ENCODE peak calls at places on chromosomes 11 and 22, in five cellular contexts. C is SK-N-SH, I is HepG2, K is GM12878, D is K562. E is an unnamed sample.

GRCh38 chr11:27464155-27464759 is 8.3 kb downstream of the LGR4 start:
- DNase-seq in C (no peak), I (no peak), K (no peak), D (peak; percentile 13), E (peak; percentile 79)

GRCh38 chr11:75195164-75195962 is 44.5 kb downstream of the SLCO2B1 start:
- DNase-seq in C (peak; percentile 71), I (no peak), K (no peak), D (no peak), E (no peak)

GRCh38 chr11:7251836-7252682 is at the start of gene SYT9:
- DNase-seq in C (peak; percentile 85), I (no peak), K (no peak), D (peak; percentile 19), E (peak; percentile 38)

GRCh38 chr22:49725516-49725915 is 102.2 kb downstream of the BRD1 start:
- DNase-seq in C (no peak), I (no peak), K (no peak), D (no peak), E (no peak)

GRCh38 chr22:44270556-44270880 is 42.2 kb downstream of the SHISAL1 start:
- DNase-seq in C (no peak), I (no peak), K (no peak), D (no peak), E (no peak)

GRCh38 chr11:120135838-120136237 is 2.1 kb downstream of the TRIM29 start:
- DNase-seq in C (peak; percentile 5), I (no peak), K (no peak), D (no peak), E (no peak)

GRCh38 chr11:13448876-13449275 is 14.1 kb downstream of the BTBD10 start:
- DNase-seq in C (no peak), I (no peak), K (no peak), D (peak; percentile 10), E (no peak)

GRCh38 chr22:22583030-22583429 is 24.0 kb upstream of the PRAME start:
- DNase-seq in C (no peak), I (no peak), K (no peak), D (no peak), E (no peak)

GRCh38 chr11:63613517-63614135 is 607 bp downstream of the PLAAT3 start:
- DNase-seq in C (peak; percentile 74), I (no peak), K (no peak), D (peak; percentile 16), E (peak; percentile 36)

GRCh38 chr11:67312187-67313021 is 9.1 kb downstream of the SSH3 start:
- DNase-seq in C (peak; percentile 69), I (no peak), K (no peak), D (peak; percentile 87), E (peak; percentile 57)

GRCh38 chr11:75737314-75737713 is 19.7 kb downstream of the MOGAT2 start:
- DNase-seq in C (no peak), I (no peak), K (no peak), D (no peak), E (no peak)

GRCh38 chr11:7485136-7485853 is at the start of gene OLFML1:
- DNase-seq in C (no peak), I (peak; percentile 12), K (no peak), D (no peak), E (no peak)

GRCh38 chr11:111535281-111535680 is 5.2 kb upstream of the LAYN start:
- DNase-seq in C (no peak), I (no peak), K (no peak), D (no peak), E (no peak)

GRCh38 chr11:76010051-76010450 is 195.0 kb downstream of the UVRAG start:
- DNase-seq in C (no peak), I (no peak), K (no peak), D (no peak), E (no peak)

GRCh38 chr11:115760921-115761320 is 256.7 kb upstream of the CADM1 start:
- DNase-seq in C (no peak), I (no peak), K (no peak), D (no peak), E (no peak)

GRCh38 chr11:106961518-106961917 is 56.8 kb downstream of the GUCY1A2 start:
- DNase-seq in C (no peak), I (no peak), K (no peak), D (no peak), E (peak; percentile 53)

GRCh38 chr11:82995754-82996398 is 75.8 kb downstream of the RAB30 start:
- DNase-seq in C (no peak), I (no peak), K (no peak), D (no peak), E (no peak)

GRCh38 chr22:45262931-45263789 is 21.6 kb upstream of the UPK3A start:
- DNase-seq in C (no peak), I (no peak), K (peak; percentile 71), D (no peak), E (no peak)

GRCh38 chr22:27719535-27720227 is 81.9 kb downstream of the MN1 start:
- DNase-seq in C (no peak), I (peak; percentile 40), K (no peak), D (peak; percentile 81), E (no peak)

GRCh38 chr11:64000026-64000739 is 13.9 kb downstream of the OTUB1 start:
- DNase-seq in C (peak; percentile 44), I (no peak), K (no peak), D (no peak), E (no peak)

DNA sequence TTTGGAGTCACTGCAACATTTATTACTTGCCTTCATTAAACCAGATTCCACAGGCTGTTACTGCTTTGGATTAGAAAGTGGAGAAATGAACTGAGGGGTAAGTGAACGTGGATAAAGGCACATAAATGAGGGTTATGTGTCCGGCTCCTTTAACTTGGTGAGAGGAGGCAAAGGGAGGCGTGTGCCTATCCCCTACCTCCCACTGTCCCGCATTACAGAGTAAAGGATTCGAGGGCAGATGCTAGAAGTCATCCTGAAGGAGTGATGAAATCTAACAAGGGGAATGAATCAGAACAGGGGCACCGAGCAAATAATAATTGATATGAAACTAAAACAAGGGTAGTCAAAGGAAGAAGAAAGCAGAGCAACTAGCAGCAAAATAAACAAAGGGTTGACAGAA is 147.2 kb downstream of the GRIA4 start:
- DNase-seq in C (no peak), I (no peak), K (no peak), D (no peak), E (no peak)
- TF ChIP-seq REST in C (no peak), I (no peak), K (no peak), D (no peak), E (no peak)

GRCh38 chr11:65898656-65899355 is 1.4 kb downstream of the FOSL1 start:
- DNase-seq in C (no peak), I (no peak), K (no peak), D (no peak), E (no peak)

GRCh38 chr11:65896009-65896999 is 3.9 kb downstream of the FOSL1 start:
- DNase-seq in C (no peak), I (no peak), K (no peak), D (no peak), E (no peak)

GRCh38 chr11:65895482-65895981 is 4.7 kb downstream of the FOSL1 start:
- DNase-seq in C (no peak), I (no peak), K (no peak), D (no peak), E (no peak)

GRCh38 chr11:65899356-65900124 is 648 bp downstream of the FOSL1 start:
- DNase-seq in C (peak; percentile 71), I (peak; percentile 58), K (no peak), D (peak; percentile 89), E (peak; percentile 75)

GRCh38 chr11:65897020-65897471 is 3.1 kb downstream of the FOSL1 start:
- DNase-seq in C (no peak), I (no peak), K (no peak), D (no peak), E (no peak)
- TF ChIP-seq RFX5 in C (no peak), I (no peak), K (no peak), D (no peak), E (no peak)

GRCh38 chr22:40791241-40791640 is 27.9 kb downstream of the SLC25A17 start:
- DNase-seq in C (no peak), I (no peak), K (no peak), D (no peak), E (no peak)
- TF ChIP-seq REST in C (no peak), I (no peak), K (no peak), D (no peak), E (no peak)

GRCh38 chr11:46700251-46701077 is at the start of the genes ARHGAP1 and ZNF408:
- DNase-seq in C (peak; percentile 97), I (peak; percentile 97), K (peak; percentile 96), D (peak; percentile 99), E (peak; percentile 99)

GRCh38 chr11:46697303-46697702 is 3.1 kb downstream of the ARHGAP1 start:
- DNase-seq in C (peak; percentile 77), I (no peak), K (no peak), D (no peak), E (no peak)

GRCh38 chr11:46698597-46698996 is 1.8 kb downstream of the ARHGAP1 start:
- DNase-seq in C (no peak), I (no peak), K (no peak), D (peak; percentile 41), E (no peak)

GRCh38 chr11:46697723-46698122 is 2.7 kb downstream of the ARHGAP1 start:
- DNase-seq in C (no peak), I (no peak), K (no peak), D (no peak), E (no peak)

DNA sequence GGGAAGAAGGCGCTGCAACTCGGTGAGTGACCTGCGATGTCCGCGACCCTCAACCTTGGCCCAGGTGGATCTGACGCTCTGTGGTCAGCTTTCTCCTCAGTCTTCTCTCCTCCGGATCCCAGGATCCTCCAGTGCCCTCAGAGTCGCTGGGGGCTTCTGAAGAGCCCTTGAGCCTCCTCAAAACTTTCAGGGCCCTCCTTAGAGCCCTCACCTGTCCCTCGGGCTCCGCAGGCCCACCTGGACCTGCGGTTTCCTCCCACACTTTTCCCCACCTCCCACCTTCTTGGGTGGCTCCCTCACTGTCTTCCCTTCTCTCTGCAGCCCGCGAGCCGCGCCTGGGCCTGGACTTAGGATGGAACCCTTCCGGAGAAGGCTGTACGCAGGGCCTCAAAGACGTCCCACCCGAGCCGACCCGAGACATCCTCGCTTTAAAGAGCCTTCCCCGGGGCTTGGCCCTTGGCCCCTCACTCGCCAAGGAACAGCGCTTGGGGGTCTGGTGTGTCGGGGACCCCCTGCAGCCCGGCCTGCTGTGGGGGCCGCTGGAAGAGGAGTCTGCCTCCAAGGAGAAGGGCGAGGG is 335 bp downstream of the ZNF408 start:
- DNase-seq in C (no peak), I (no peak), K (no peak), D (peak; percentile 20), E (no peak)
- TF ChIP-seq RFX5 in C (no peak), I (no peak), K (no peak), D (no peak), E (no peak)

GRCh38 chr22:35582218-35582860 is 34.8 kb downstream of the MB start:
- DNase-seq in C (no peak), I (no peak), K (no peak), D (no peak), E (no peak)
- TF ChIP-seq REST in C (no peak), I (no peak), K (no peak), D (no peak), E (no peak)

GRCh38 chr11:129223701-129224149 is 31.6 kb upstream of the ARHGAP32 start:
- DNase-seq in C (no peak), I (no peak), K (no peak), D (no peak), E (no peak)

GRCh38 chr11:129225190-129225589 is 33.1 kb upstream of the ARHGAP32 start:
- DNase-seq in C (no peak), I (no peak), K (no peak), D (no peak), E (no peak)

GRCh38 chr11:129224538-129224937 is 32.4 kb upstream of the ARHGAP32 start:
- DNase-seq in C (no peak), I (no peak), K (no peak), D (no peak), E (no peak)

GRCh38 chr11:129223260-129223659 is 31.1 kb upstream of the ARHGAP32 start:
- DNase-seq in C (no peak), I (no peak), K (no peak), D (no peak), E (no peak)

GRCh38 chr11:129222158-129222557 is 30.0 kb upstream of the ARHGAP32 start:
- DNase-seq in C (no peak), I (no peak), K (no peak), D (no peak), E (no peak)
- TF ChIP-seq RFX5 in C (no peak), I (no peak), K (no peak), D (no peak), E (no peak)